ENCODE peak calls at places on chromosomes 12 and 14, in four cellular contexts. L is iris pigment epithelial cell; R is GM04503; Z is stimulated activated CD8-positive, alpha-beta memory T cell treated with anti-CD3 and anti-CD28 coated beads, Interleukin-12 subunit alpha, Interleukin-12 subunit beta, amount 100 ng/mL, for 1 hour. Y is an unnamed sample.

GRCh38 chr12:50040657-50041056 is 15.4 kb upstream of the RACGAP1 start:
- DNase-seq in L (no peak), R (no peak), Z (no peak), Y (no peak)

GRCh38 chr12:63317447-63317846 is 166.4 kb upstream of the AVPR1A start:
- DNase-seq in L (no peak), R (no peak), Z (no peak), Y (no peak)

GRCh38 chr12:56461235-56462159 is 6.9 kb upstream of the SPRYD4 start:
- DNase-seq in L (peak; percentile 61), R (no peak), Z (no peak), Y (no peak)

GRCh38 chr14:54680636-54681035 is 113.7 kb downstream of the SAMD4A start:
- DNase-seq in L (peak; percentile 46), R (no peak), Z (no peak), Y (no peak)

GRCh38 chr14:76023757-76024156 is 38.2 kb downstream of the IFT43 start:
- DNase-seq in L (no peak), R (no peak), Z (no peak), Y (no peak)

GRCh38 chr12:40870981-40871380 is 178.7 kb downstream of the CNTN1 start:
- DNase-seq in L (no peak), R (no peak), Z (no peak), Y (no peak)

GRCh38 chr12:24561882-24562760 is 386.8 kb downstream of the BCAT1 start:
- DNase-seq in L (peak; percentile 74), R (no peak), Z (no peak), Y (peak; percentile 68)

GRCh38 chr12:27781680-27782079 is 1.6 kb upstream of the MANSC4 start:
- DNase-seq in L (peak; percentile 27), R (no peak), Z (no peak), Y (no peak)

GRCh38 chr12:82407481-82407880 is 49.2 kb downstream of the METTL25 start:
- DNase-seq in L (no peak), R (no peak), Z (no peak), Y (no peak)

GRCh38 chr14:100557658-100558057 is 29.6 kb downstream of the BEGAIN start:
- DNase-seq in L (no peak), R (no peak), Z (no peak), Y (no peak)

GRCh38 chr12:24928131-24928530 is 20.8 kb downstream of the BCAT1 start:
- DNase-seq in L (no peak), R (no peak), Z (no peak), Y (no peak)